ENCODE peak calls at places on chromosomes 2 and 18, in four cellular contexts. U is NCI-H1417; Y is effector CD4-positive, alpha-beta T cell; I is kidney epithelial cell. W is an unnamed sample.

GRCh38 chr2:176139621-176140020 is 10.1 kb downstream of the HOXD8 start:
- DNase-seq in U (no peak), Y (no peak), I (no peak), W (no peak)

GRCh38 chr2:156191547-156191946 is 141.0 kb downstream of the NR4A2 start:
- DNase-seq in U (no peak), Y (no peak), I (no peak), W (no peak)

GRCh38 chr2:241770936-241771285 is 5.7 kb upstream of the GAL3ST2 start:
- DNase-seq in U (no peak), Y (no peak), I (no peak), W (no peak)

GRCh38 chr2:68643011-68643873 is at the start of gene PROKR1:
- DNase-seq in U (peak), Y (no peak), I (no peak), W (peak)

GRCh38 chr2:134668821-134669220 is 50.0 kb downstream of the TMEM163 start:
- DNase-seq in U (no peak), Y (peak), I (peak), W (no peak)

GRCh38 chr2:196259507-196260481 is 88.4 kb upstream of the STK17B start:
- DNase-seq in U (no peak), Y (peak), I (no peak), W (no peak)

GRCh38 chr2:128425731-128426620 is 107.3 kb upstream of the HS6ST1 start:
- DNase-seq in U (no peak), Y (no peak), I (no peak), W (no peak)

GRCh38 chr2:70603066-70603465 is 49.4 kb upstream of the TGFA start:
- DNase-seq in U (no peak), Y (no peak), I (no peak), W (no peak)

GRCh38 chr2:20439193-20439475 is 7.7 kb upstream of the RHOB start:
- DNase-seq in U (no peak), Y (no peak), I (no peak), W (peak)

GRCh38 chr18:75752864-75753263 is 325.4 kb upstream of the SMIM21 start:
- DNase-seq in U (no peak), Y (no peak), I (no peak), W (no peak)

GRCh38 chr18:58270396-58270795 is 226.4 kb downstream of the NEDD4L start:
- DNase-seq in U (no peak), Y (no peak), I (no peak), W (no peak)

GRCh38 chr2:72350852-72351251 is 203.2 kb upstream of the CYP26B1 start:
- DNase-seq in U (no peak), Y (no peak), I (no peak), W (no peak)